ENCODE peak calls at places on chromosomes 4 and X, in seven cellular contexts. One of them, this sample, is unnamed. For H3K4me1, the result is how much of the 10 kb centered on the place peaks cover.

GRCh38 chr4:108651068-108651794 is 832 bp downstream of the OSTC start:
- DNase-seq in OCI-LY7: peak
- DNase-seq in tibial nerve: no peak
- DNase-seq in right atrium auricular region: no peak
- DNase-seq in uterus: no peak
- DNase-seq in IMR-90: peak
- DNase-seq in transverse colon: no peak
- DNase-seq in this sample: no peak

GRCh38 chr4:157739237-157739636 is 433.6 kb downstream of the GASK1B start:
- DNase-seq in transverse colon: no peak
- DNase-seq in OCI-LY7: no peak
- DNase-seq in IMR-90: no peak
- DNase-seq in right atrium auricular region: no peak
- DNase-seq in uterus: peak
- DNase-seq in tibial nerve: no peak
- DNase-seq in this sample: no peak

GRCh38 chr4:157048248-157048647 is 27.7 kb upstream of the GLRB start:
- DNase-seq in right atrium auricular region: peak
- DNase-seq in uterus: peak
- DNase-seq in OCI-LY7: no peak
- DNase-seq in transverse colon: peak
- DNase-seq in tibial nerve: peak
- DNase-seq in IMR-90: peak
- DNase-seq in this sample: peak

GRCh38 chr4:130812117-130812765 is 1716.3 kb downstream of the C4orf33 start:
- DNase-seq in tibial nerve: no peak
- DNase-seq in right atrium auricular region: no peak
- DNase-seq in OCI-LY7: no peak
- DNase-seq in transverse colon: no peak
- DNase-seq in uterus: no peak
- DNase-seq in IMR-90: no peak
- DNase-seq in this sample: no peak

GRCh38 chrX:13028871-13029336 is 15.5 kb downstream of the FAM9C start:
- DNase-seq in tibial nerve: no peak
- DNase-seq in IMR-90: no peak
- DNase-seq in uterus: no peak
- DNase-seq in right atrium auricular region: no peak
- DNase-seq in transverse colon: no peak
- DNase-seq in OCI-LY7: no peak
- DNase-seq in this sample: no peak

GRCh38 chr4:15139599-15139998 is 137.3 kb downstream of the CPEB2 start:
- DNase-seq in transverse colon: no peak
- DNase-seq in IMR-90: no peak
- DNase-seq in uterus: no peak
- DNase-seq in tibial nerve: no peak
- DNase-seq in right atrium auricular region: no peak
- DNase-seq in OCI-LY7: no peak
- DNase-seq in this sample: no peak

GRCh38 chrX:109847257-109848187 is 114.5 kb upstream of the ACSL4 start:
- DNase-seq in uterus: peak
- DNase-seq in tibial nerve: no peak
- DNase-seq in transverse colon: no peak
- DNase-seq in IMR-90: peak
- DNase-seq in OCI-LY7: no peak
- DNase-seq in right atrium auricular region: no peak
- DNase-seq in this sample: no peak

GRCh38 chr4:183241771-183242170 is 78.3 kb downstream of the CLDN22 start:
- DNase-seq in OCI-LY7: no peak
- DNase-seq in right atrium auricular region: no peak
- DNase-seq in transverse colon: no peak
- DNase-seq in IMR-90: no peak
- DNase-seq in tibial nerve: no peak
- DNase-seq in uterus: no peak
- DNase-seq in this sample: no peak

GRCh38 chrX:11209798-11210197 is 83.4 kb upstream of the AMELX start:
- DNase-seq in tibial nerve: no peak
- DNase-seq in right atrium auricular region: no peak
- DNase-seq in transverse colon: no peak
- DNase-seq in IMR-90: no peak
- DNase-seq in OCI-LY7: no peak
- DNase-seq in uterus: no peak
- DNase-seq in this sample: no peak

GRCh38 chrX:154462396-154462795 is 4.3 kb downstream of the PLXNA3 start:
- DNase-seq in tibial nerve: no peak
- DNase-seq in transverse colon: no peak
- DNase-seq in IMR-90: no peak
- DNase-seq in right atrium auricular region: no peak
- DNase-seq in uterus: no peak
- DNase-seq in OCI-LY7: no peak
- DNase-seq in this sample: no peak

GRCh38 chr4:87067120-87067885 is 132.5 kb downstream of the AFF1 start:
- DNase-seq in tibial nerve: no peak
- DNase-seq in transverse colon: no peak
- DNase-seq in uterus: no peak
- DNase-seq in OCI-LY7: no peak
- DNase-seq in IMR-90: no peak
- DNase-seq in right atrium auricular region: no peak
- DNase-seq in this sample: no peak
- H3K4me1 ChIP-seq in tibial nerve: under half
- H3K4me1 ChIP-seq in transverse colon: under half
- H3K4me1 ChIP-seq in uterus: under half
- H3K4me1 ChIP-seq in OCI-LY7: half or more
- H3K4me1 ChIP-seq in IMR-90: under half
- H3K4me1 ChIP-seq in right atrium auricular region: under half
- H3K4me1 ChIP-seq in this sample: under half

DNA sequence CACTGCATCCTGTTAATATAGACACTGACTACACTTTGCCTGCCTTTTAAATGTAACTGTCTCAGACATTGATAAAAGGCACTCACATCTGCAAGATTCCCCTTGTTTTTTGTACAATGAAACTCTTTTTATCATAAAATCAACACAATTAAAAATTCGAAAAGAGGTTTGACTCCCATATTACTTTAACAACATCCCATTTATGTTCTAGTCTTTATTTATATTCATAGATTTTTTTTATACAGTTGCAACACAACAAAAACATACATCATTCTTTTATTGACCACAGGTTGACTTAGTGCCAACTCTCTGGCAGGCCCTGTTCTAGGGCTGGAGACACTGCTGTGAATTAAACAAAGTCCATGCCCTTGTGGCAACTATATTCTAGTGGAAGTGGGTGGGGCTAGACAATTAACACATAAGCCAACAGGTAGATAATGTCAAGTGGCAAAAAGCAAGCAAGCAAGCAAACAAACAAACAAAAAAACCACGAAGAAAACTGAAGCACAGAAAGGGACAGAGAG is 36.8 kb downstream of the ANK2 start:
- DNase-seq in tibial nerve: no peak
- DNase-seq in transverse colon: no peak
- DNase-seq in right atrium auricular region: no peak
- DNase-seq in IMR-90: no peak
- DNase-seq in uterus: no peak
- DNase-seq in OCI-LY7: no peak
- DNase-seq in this sample: no peak
- H3K27ac ChIP-seq in tibial nerve: no peak
- H3K27ac ChIP-seq in transverse colon: no peak
- H3K27ac ChIP-seq in right atrium auricular region: no peak
- H3K27ac ChIP-seq in IMR-90: no peak
- H3K27ac ChIP-seq in uterus: no peak
- H3K27ac ChIP-seq in OCI-LY7: no peak
- H3K27ac ChIP-seq in this sample: no peak

DNA sequence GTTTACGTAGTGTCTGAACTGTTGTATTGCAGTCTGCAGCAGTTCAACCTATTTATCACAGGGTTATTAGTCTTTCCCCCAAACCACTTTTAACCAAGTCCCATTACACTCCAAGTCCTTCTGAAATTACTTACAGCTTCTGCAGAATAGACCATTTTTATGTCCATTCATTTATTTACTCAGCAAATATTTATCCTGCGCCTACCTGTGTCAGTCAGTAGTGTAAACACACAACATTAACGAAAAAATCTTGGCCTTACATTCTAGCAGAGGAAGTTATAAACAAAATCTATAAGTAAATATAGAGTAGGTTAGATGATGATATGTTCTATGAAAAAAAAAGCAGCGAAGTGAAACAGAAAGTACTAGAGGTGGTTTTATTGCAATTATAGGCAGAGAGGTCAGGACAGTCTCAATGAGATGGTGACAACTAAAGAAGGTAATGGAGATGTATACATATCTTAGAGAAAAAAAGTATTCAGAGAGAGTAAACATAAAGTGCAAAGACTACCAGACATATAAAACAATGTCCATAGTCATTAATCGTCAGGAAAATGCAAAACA is 534.7 kb downstream of the KCNIP4 start:
- DNase-seq in OCI-LY7: no peak
- DNase-seq in tibial nerve: no peak
- DNase-seq in uterus: no peak
- DNase-seq in right atrium auricular region: no peak
- DNase-seq in IMR-90: no peak
- DNase-seq in transverse colon: no peak
- DNase-seq in this sample: no peak
- TF ChIP-seq CTCF in OCI-LY7: no peak
- TF ChIP-seq CTCF in tibial nerve: no peak
- TF ChIP-seq CTCF in uterus: no peak
- TF ChIP-seq CTCF in right atrium auricular region: no peak
- TF ChIP-seq CTCF in IMR-90: no peak
- TF ChIP-seq CTCF in transverse colon: no peak
- TF ChIP-seq CTCF in this sample: no peak

GRCh38 chr4:153466637-153467153 is 535 bp downstream of the TMEM131L start:
- DNase-seq in OCI-LY7: peak
- DNase-seq in transverse colon: no peak
- DNase-seq in tibial nerve: no peak
- DNase-seq in uterus: no peak
- DNase-seq in IMR-90: no peak
- DNase-seq in right atrium auricular region: no peak
- DNase-seq in this sample: no peak
- H3K4me1 ChIP-seq in OCI-LY7: half or more
- H3K4me1 ChIP-seq in transverse colon: half or more
- H3K4me1 ChIP-seq in tibial nerve: under half
- H3K4me1 ChIP-seq in uterus: under half
- H3K4me1 ChIP-seq in IMR-90: under half
- H3K4me1 ChIP-seq in right atrium auricular region: under half
- H3K4me1 ChIP-seq in this sample: under half

This sample was measured in lung.